ENCODE peak calls at places on chromosomes 2 and 18, in four cellular contexts. One of them, this sample, is unnamed.

GRCh38 chr2:137493261-137493660 is 471.0 kb upstream of the HNMT start:
- DNase-seq in HL-60: no peak
- DNase-seq in colonic mucosa: peak; percentile 20
- DNase-seq in hepatocyte: no peak
- DNase-seq in this sample: no peak

GRCh38 chr18:61664413-61665084 is 228.3 kb downstream of the RNF152 start:
- DNase-seq in HL-60: no peak
- DNase-seq in colonic mucosa: no peak
- DNase-seq in hepatocyte: peak; percentile 14
- DNase-seq in this sample: no peak

GRCh38 chr18:10235553-10235952 is 218.9 kb upstream of the APCDD1 start:
- DNase-seq in HL-60: no peak
- DNase-seq in colonic mucosa: peak; percentile 26
- DNase-seq in hepatocyte: peak; percentile 25
- DNase-seq in this sample: no peak

GRCh38 chr2:137927846-137928245 is 36.4 kb upstream of the HNMT start:
- DNase-seq in HL-60: no peak
- DNase-seq in colonic mucosa: no peak
- DNase-seq in hepatocyte: no peak
- DNase-seq in this sample: no peak

GRCh38 chr2:38106420-38107182 is 30.6 kb upstream of the CYP1B1 start:
- DNase-seq in HL-60: no peak
- DNase-seq in colonic mucosa: no peak
- DNase-seq in hepatocyte: peak; percentile 62
- DNase-seq in this sample: no peak

GRCh38 chr18:77084757-77085035 is 47.9 kb downstream of the MBP start:
- DNase-seq in HL-60: no peak
- DNase-seq in colonic mucosa: no peak
- DNase-seq in hepatocyte: no peak
- DNase-seq in this sample: no peak

GRCh38 chr2:19762142-19762541 is 139.6 kb downstream of the TTC32 start:
- DNase-seq in HL-60: no peak
- DNase-seq in colonic mucosa: no peak
- DNase-seq in hepatocyte: no peak
- DNase-seq in this sample: no peak

GRCh38 chr2:67895171-67895941 is 167.4 kb downstream of the C1D start:
- DNase-seq in HL-60: no peak
- DNase-seq in colonic mucosa: no peak
- DNase-seq in hepatocyte: peak; percentile 18
- DNase-seq in this sample: no peak

GRCh38 chr2:163210430-163210918 is 371.9 kb upstream of the KCNH7 start:
- DNase-seq in HL-60: no peak
- DNase-seq in colonic mucosa: no peak
- DNase-seq in hepatocyte: no peak
- DNase-seq in this sample: no peak

GRCh38 chr2:104736026-104736425 is 117.9 kb upstream of the POU3F3 start:
- DNase-seq in HL-60: no peak
- DNase-seq in colonic mucosa: no peak
- DNase-seq in hepatocyte: no peak
- DNase-seq in this sample: no peak

GRCh38 chr2:174787485-174788205 is 23.4 kb upstream of the CHRNA1 start:
- DNase-seq in HL-60: no peak
- DNase-seq in colonic mucosa: no peak
- DNase-seq in hepatocyte: peak; percentile 84
- DNase-seq in this sample: peak; percentile 50

GRCh38 chr2:216696751-216697560 is 1.6 kb upstream of the IGFBP5 start:
- DNase-seq in HL-60: no peak
- DNase-seq in colonic mucosa: no peak
- DNase-seq in hepatocyte: peak; percentile 65
- DNase-seq in this sample: no peak

GRCh38 chr18:25351773-25352628 is at the start of gene ZNF521:
- DNase-seq in HL-60: no peak
- DNase-seq in colonic mucosa: peak; percentile 72
- DNase-seq in hepatocyte: peak; percentile 90
- DNase-seq in this sample: peak; percentile 89

GRCh38 chr2:45728458-45728942 is 77.0 kb downstream of the PRKCE start:
- DNase-seq in HL-60: peak; percentile 37
- DNase-seq in colonic mucosa: no peak
- DNase-seq in hepatocyte: no peak
- DNase-seq in this sample: no peak

GRCh38 chr2:120238728-120239487 is 13.7 kb upstream of the RALB start:
- DNase-seq in HL-60: no peak
- DNase-seq in colonic mucosa: peak; percentile 90
- DNase-seq in hepatocyte: peak; percentile 90
- DNase-seq in this sample: peak; percentile 77

GRCh38 chr18:8766576-8767253 is 61.4 kb downstream of the MTCL1 start:
- DNase-seq in HL-60: no peak
- DNase-seq in colonic mucosa: no peak
- DNase-seq in hepatocyte: no peak
- DNase-seq in this sample: no peak

GRCh38 chr18:361941-362913 is 94.4 kb upstream of the THOC1 start:
- DNase-seq in HL-60: peak; percentile 36
- DNase-seq in colonic mucosa: no peak
- DNase-seq in hepatocyte: peak; percentile 65
- DNase-seq in this sample: peak; percentile 50

GRCh38 chr2:58796239-58796638 is 555.1 kb upstream of the FANCL start:
- DNase-seq in HL-60: no peak
- DNase-seq in colonic mucosa: no peak
- DNase-seq in hepatocyte: no peak
- DNase-seq in this sample: no peak

GRCh38 chr2:168278424-168278888 is 31.1 kb upstream of the STK39 start:
- DNase-seq in HL-60: no peak
- DNase-seq in colonic mucosa: peak; percentile 50
- DNase-seq in hepatocyte: peak; percentile 71
- DNase-seq in this sample: no peak

GRCh38 chr2:165067958-165068612 is 112.8 kb upstream of the SLC38A11 start:
- DNase-seq in HL-60: no peak
- DNase-seq in colonic mucosa: no peak
- DNase-seq in hepatocyte: peak; percentile 83
- DNase-seq in this sample: peak; percentile 43

GRCh38 chr18:62807406-62807805 is 92.1 kb downstream of the PHLPP1 start:
- DNase-seq in HL-60: peak; percentile 80
- DNase-seq in colonic mucosa: no peak
- DNase-seq in hepatocyte: no peak
- DNase-seq in this sample: no peak

GRCh38 chr18:62797329-62797728 is 82.0 kb downstream of the PHLPP1 start:
- DNase-seq in HL-60: no peak
- DNase-seq in colonic mucosa: no peak
- DNase-seq in hepatocyte: no peak
- DNase-seq in this sample: no peak

GRCh38 chr18:62799977-62800376 is 84.6 kb downstream of the PHLPP1 start:
- DNase-seq in HL-60: no peak
- DNase-seq in colonic mucosa: no peak
- DNase-seq in hepatocyte: no peak
- DNase-seq in this sample: no peak

GRCh38 chr18:62808116-62808515 is 92.8 kb downstream of the PHLPP1 start:
- DNase-seq in HL-60: no peak
- DNase-seq in colonic mucosa: no peak
- DNase-seq in hepatocyte: no peak
- DNase-seq in this sample: no peak

GRCh38 chr18:62802523-62802922 is 87.2 kb downstream of the PHLPP1 start:
- DNase-seq in HL-60: no peak
- DNase-seq in colonic mucosa: no peak
- DNase-seq in hepatocyte: no peak
- DNase-seq in this sample: no peak
- TF ChIP-seq CTCF in HL-60: no peak
- TF ChIP-seq CTCF in colonic mucosa: no peak
- TF ChIP-seq CTCF in hepatocyte: peak; percentile 15
- TF ChIP-seq CTCF in this sample: no peak

DNA sequence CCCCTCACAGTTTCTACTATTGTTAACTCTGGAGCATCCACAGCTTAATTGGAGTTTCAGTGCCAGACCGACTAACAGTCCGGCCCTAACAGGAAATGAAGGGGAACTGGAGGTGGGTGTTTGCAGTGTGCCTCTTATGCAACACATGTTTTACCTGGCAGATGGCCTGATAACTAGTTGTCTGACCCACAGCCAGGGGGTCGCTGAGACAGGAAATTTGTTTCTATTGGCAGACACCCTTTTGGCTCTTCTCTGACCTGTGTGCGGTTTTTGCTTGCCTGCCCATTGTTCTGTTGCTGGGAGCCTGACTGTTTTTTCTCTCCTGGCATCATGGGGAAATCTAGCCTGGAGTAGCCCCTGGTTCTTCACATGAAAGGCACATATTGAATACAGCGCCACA is 1329.8 kb downstream of the DSC3 start:
- DNase-seq in HL-60: no peak
- DNase-seq in colonic mucosa: no peak
- DNase-seq in hepatocyte: no peak
- DNase-seq in this sample: no peak
- H3K27me3 ChIP-seq in HL-60: no peaks in the 10 kb centered on the region
- H3K27me3 ChIP-seq in colonic mucosa: no peaks in the 10 kb centered on the region
- H3K27me3 ChIP-seq in hepatocyte: no peaks in the 10 kb centered on the region
- H3K27me3 ChIP-seq in this sample: no peaks in the 10 kb centered on the region

GRCh38 chr18:53795610-53796009 is 428.9 kb downstream of the MBD2 start:
- DNase-seq in HL-60: no peak
- DNase-seq in colonic mucosa: no peak
- DNase-seq in hepatocyte: no peak
- DNase-seq in this sample: no peak
- H3K27ac ChIP-seq in HL-60: no peak overlapping the region
- H3K27ac ChIP-seq in colonic mucosa: no peak overlapping the region
- H3K27ac ChIP-seq in hepatocyte: peak overlapping the region; percentile 33
- H3K27ac ChIP-seq in this sample: no peak overlapping the region

GRCh38 chr2:96347395-96347794 is 11.8 kb downstream of the NCAPH start:
- DNase-seq in HL-60: no peak
- DNase-seq in colonic mucosa: no peak
- DNase-seq in hepatocyte: no peak
- DNase-seq in this sample: no peak

GRCh38 chr2:96344011-96344410 is 8.4 kb downstream of the NCAPH start:
- DNase-seq in HL-60: no peak
- DNase-seq in colonic mucosa: no peak
- DNase-seq in hepatocyte: no peak
- DNase-seq in this sample: no peak

GRCh38 chr2:96345868-96346452 is 10.4 kb downstream of the NCAPH start:
- DNase-seq in HL-60: no peak
- DNase-seq in colonic mucosa: no peak
- DNase-seq in hepatocyte: no peak
- DNase-seq in this sample: no peak

GRCh38 chr2:96342085-96342484 is 6.5 kb downstream of the NCAPH start:
- DNase-seq in HL-60: no peak
- DNase-seq in colonic mucosa: no peak
- DNase-seq in hepatocyte: peak; percentile 71
- DNase-seq in this sample: no peak

DNA sequence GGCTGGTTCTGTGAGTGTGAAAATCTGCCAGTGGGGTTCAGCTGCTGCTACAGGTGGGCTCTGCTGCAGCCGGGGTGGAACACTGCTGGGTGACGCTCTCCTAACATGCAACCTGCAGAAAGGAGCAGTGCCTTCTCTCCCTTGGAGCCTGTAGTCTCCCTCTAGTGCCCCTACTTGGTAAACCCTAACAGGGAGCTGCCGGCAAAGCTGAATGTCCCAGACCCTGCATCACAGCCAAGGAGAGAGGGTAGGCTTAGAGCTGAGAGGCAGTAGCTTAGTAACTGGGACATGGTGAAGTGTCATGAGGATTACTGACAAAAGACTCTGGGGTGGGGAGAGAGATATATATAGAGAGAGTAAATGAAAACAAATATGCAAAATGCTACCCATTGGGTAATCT is 9.8 kb downstream of the NCAPH start:
- DNase-seq in HL-60: no peak
- DNase-seq in colonic mucosa: no peak
- DNase-seq in hepatocyte: no peak
- DNase-seq in this sample: no peak
- TF ChIP-seq CTCF in HL-60: no peak
- TF ChIP-seq CTCF in colonic mucosa: no peak
- TF ChIP-seq CTCF in hepatocyte: peak; percentile 12
- TF ChIP-seq CTCF in this sample: no peak

DNA sequence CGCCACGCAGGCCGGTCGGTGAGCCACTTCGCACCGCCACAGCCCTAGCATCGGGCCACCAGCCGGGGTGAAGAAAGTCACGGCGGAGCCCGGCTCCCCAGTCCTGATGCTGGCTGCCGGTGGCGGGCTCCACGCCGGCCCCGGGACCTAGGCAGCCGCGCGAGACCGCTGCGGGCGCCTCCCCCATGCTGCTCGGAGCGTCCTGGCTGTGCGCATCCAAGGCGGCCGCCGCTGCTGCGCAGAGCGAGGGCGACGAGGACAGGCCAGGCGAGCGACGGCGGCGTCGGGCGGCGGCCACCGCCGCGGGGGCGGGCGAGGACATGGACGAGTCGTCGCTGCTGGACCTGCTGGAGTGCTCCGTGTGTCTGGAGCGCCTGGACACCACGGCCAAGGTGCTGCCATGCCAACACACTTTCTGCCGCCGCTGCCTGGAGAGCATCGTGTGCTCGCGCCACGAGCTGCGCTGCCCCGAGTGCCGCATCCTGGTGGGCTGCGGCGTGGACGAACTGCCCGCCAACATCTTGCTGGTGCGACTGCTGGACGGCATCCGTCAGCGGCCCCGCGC is 433 bp downstream of the SH3RF3 start:
- DNase-seq in HL-60: no peak
- DNase-seq in colonic mucosa: peak; percentile 21
- DNase-seq in hepatocyte: peak; percentile 46
- DNase-seq in this sample: no peak
- H3K27me3 ChIP-seq in HL-60: peaks cover 9% of the 10 kb centered on the region
- H3K27me3 ChIP-seq in colonic mucosa: peaks cover 25% of the 10 kb centered on the region
- H3K27me3 ChIP-seq in hepatocyte: peaks cover 40% of the 10 kb centered on the region
- H3K27me3 ChIP-seq in this sample: peaks cover 66% of the 10 kb centered on the region

GRCh38 chr2:241879326-241879725 is 9.8 kb downstream of the RTP5 start:
- DNase-seq in HL-60: no peak
- DNase-seq in colonic mucosa: no peak
- DNase-seq in hepatocyte: no peak
- DNase-seq in this sample: no peak
- H3K27ac ChIP-seq in HL-60: no peak overlapping the region
- H3K27ac ChIP-seq in colonic mucosa: no peak overlapping the region
- H3K27ac ChIP-seq in hepatocyte: no peak overlapping the region
- H3K27ac ChIP-seq in this sample: no peak overlapping the region

GRCh38 chr18:74493689-74494088 is 2.5 kb upstream of the CNDP2 start:
- DNase-seq in HL-60: no peak
- DNase-seq in colonic mucosa: peak; percentile 62
- DNase-seq in hepatocyte: peak; percentile 75
- DNase-seq in this sample: no peak
- TF ChIP-seq CTCF in HL-60: peak; percentile 56
- TF ChIP-seq CTCF in colonic mucosa: peak; percentile 66
- TF ChIP-seq CTCF in hepatocyte: peak; percentile 77
- TF ChIP-seq CTCF in this sample: peak; percentile 44

GRCh38 chr2:148875387-148876051 is 492 bp downstream of the KIF5C start:
- DNase-seq in HL-60: no peak
- DNase-seq in colonic mucosa: no peak
- DNase-seq in hepatocyte: no peak
- DNase-seq in this sample: no peak
- H3K27me3 ChIP-seq in HL-60: peaks cover 33% of the 10 kb centered on the region
- H3K27me3 ChIP-seq in colonic mucosa: peaks cover 24% of the 10 kb centered on the region
- H3K27me3 ChIP-seq in hepatocyte: peaks cover 42% of the 10 kb centered on the region
- H3K27me3 ChIP-seq in this sample: peaks cover 82% of the 10 kb centered on the region

DNA sequence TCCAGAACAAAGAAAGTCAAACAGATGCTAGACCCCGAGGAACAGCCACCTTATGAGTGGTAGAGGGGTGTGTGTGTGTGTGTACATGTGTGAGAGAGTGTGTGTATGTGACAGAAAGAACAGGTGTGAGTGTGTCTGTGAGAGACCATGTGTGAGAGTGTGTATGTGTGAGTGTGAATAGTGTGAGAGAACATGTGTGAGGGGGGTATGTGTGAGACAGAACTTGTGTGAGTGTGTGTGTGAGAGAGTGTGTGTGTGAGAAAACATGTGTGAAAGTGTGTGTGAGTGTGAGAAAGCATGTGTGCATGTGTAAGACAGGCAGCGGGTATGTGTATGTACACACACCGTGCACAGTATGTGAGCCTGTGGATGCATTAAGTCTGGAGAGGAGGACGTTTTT is 214.3 kb downstream of the SP3 start:
- DNase-seq in HL-60: no peak
- DNase-seq in colonic mucosa: no peak
- DNase-seq in hepatocyte: no peak
- DNase-seq in this sample: no peak
- H3K27ac ChIP-seq in HL-60: no peak overlapping the region
- H3K27ac ChIP-seq in colonic mucosa: no peak overlapping the region
- H3K27ac ChIP-seq in hepatocyte: no peak overlapping the region
- H3K27ac ChIP-seq in this sample: no peak overlapping the region

This sample was measured in left lung.